ENCODE peak calls at places on chromosomes 16 and 17, in eight cellular contexts. K, L, P, J, E, D, O and U are unnamed samples.
A peak's percentile ranks its signal among the peaks of the same experiment; 100 is the strongest.

GRCh38 chr16:27326738-27327585 is 13.2 kb downstream of the IL4R start:
- DNase-seq in K (no peak), L (no peak), P (peak; percentile 72), J (peak; percentile 13), E (no peak), D (peak; percentile 91), O (no peak), U (peak; percentile 62)

GRCh38 chr16:4649744-4650442 is 25.3 kb downstream of the MGRN1 start:
- DNase-seq in K (no peak), L (no peak), P (no peak), J (no peak), E (no peak), D (no peak), O (no peak), U (no peak)

GRCh38 chr17:48046296-48046695 is 1.9 kb upstream of the NFE2L1 start:
- DNase-seq in K (no peak), L (no peak), P (no peak), J (no peak), E (no peak), D (no peak), O (no peak), U (no peak)

GRCh38 chr17:4980644-4981216 is 6.7 kb downstream of the CAMTA2 start:
- DNase-seq in K (peak; percentile 28), L (peak; percentile 64), P (no peak), J (peak; percentile 8), E (no peak), D (no peak), O (no peak), U (peak; percentile 51)

GRCh38 chr16:4315185-4316102 is at the start of gene GLIS2:
- DNase-seq in K (peak; percentile 57), L (peak; percentile 66), P (no peak), J (no peak), E (no peak), D (peak; percentile 64), O (no peak), U (no peak)

GRCh38 chr16:1078579-1079021 is 6.1 kb downstream of the SSTR5 start:
- DNase-seq in K (peak; percentile 46), L (no peak), P (no peak), J (no peak), E (no peak), D (peak; percentile 24), O (no peak), U (no peak)

GRCh38 chr17:750431-751037 is 1.5 kb downstream of the GEMIN4 start:
- DNase-seq in K (no peak), L (no peak), P (no peak), J (no peak), E (no peak), D (no peak), O (no peak), U (no peak)

GRCh38 chr16:396605-397004 is 394 bp upstream of the NME4 start:
- DNase-seq in K (no peak), L (peak; percentile 44), P (no peak), J (no peak), E (no peak), D (no peak), O (no peak), U (no peak)

GRCh38 chr17:39225974-39226683 is 384 bp upstream of the STAC2 start:
- DNase-seq in K (peak; percentile 85), L (peak; percentile 91), P (no peak), J (no peak), E (no peak), D (no peak), O (peak; percentile 95), U (peak; percentile 74)

GRCh38 chr16:81214745-81215166 is 23.7 kb upstream of the BCO1 start:
- DNase-seq in K (no peak), L (no peak), P (no peak), J (no peak), E (no peak), D (no peak), O (no peak), U (no peak)

GRCh38 chr16:888901-889570 is 81.7 kb downstream of the LMF1 start:
- DNase-seq in K (no peak), L (no peak), P (no peak), J (no peak), E (no peak), D (no peak), O (no peak), U (no peak)

GRCh38 chr16:11034005-11034404 is 89.6 kb downstream of the CLEC16A start:
- DNase-seq in K (no peak), L (no peak), P (no peak), J (no peak), E (no peak), D (peak; percentile 91), O (no peak), U (no peak)

GRCh38 chr17:38893612-38894011 is 23.8 kb downstream of the LASP1 start:
- DNase-seq in K (no peak), L (no peak), P (no peak), J (no peak), E (no peak), D (no peak), O (no peak), U (peak; percentile 65)

GRCh38 chr16:47713225-47713595 is 252.1 kb downstream of the PHKB start:
- DNase-seq in K (no peak), L (no peak), P (no peak), J (no peak), E (no peak), D (peak; percentile 70), O (no peak), U (no peak)